ENCODE peak calls at places on chromosomes 7 and 10, in eight cellular contexts. U is hypothalamus; M is activated effector memory CD4-positive, alpha-beta T cell treated with anti-CD3 and anti-CD28 coated beads, Interleukin-2, amount 50 U/mL, for 16 hours; Q is NCI-H187; A is ureter; H is hepatic stellate cell; D is retina; E is pancreas. J is an unnamed sample.

GRCh38 chr7:46928719-46929118 is 653.2 kb downstream of the TNS3 start:
- DNase-seq in U (no peak), M (no peak), Q (no peak), A (no peak), H (no peak), D (no peak), E (no peak), J (no peak)

GRCh38 chr7:55476071-55476803 is 96.1 kb downstream of the VOPP1 start:
- DNase-seq in U (peak; percentile 55), M (no peak), Q (no peak), A (no peak), H (peak; percentile 79), D (no peak), E (no peak), J (peak; percentile 48)

GRCh38 chr7:126685596-126685995 is 567.1 kb downstream of the GRM8 start:
- DNase-seq in U (no peak), M (no peak), Q (no peak), A (no peak), H (no peak), D (no peak), E (no peak), J (no peak)

GRCh38 chr7:143193880-143194279 is 10.7 kb downstream of the TAS2R39 start:
- DNase-seq in U (no peak), M (no peak), Q (no peak), A (no peak), H (no peak), D (no peak), E (no peak), J (no peak)

GRCh38 chr10:20277820-20278219 is 461.6 kb downstream of the PLXDC2 start:
- DNase-seq in U (no peak), M (no peak), Q (no peak), A (no peak), H (no peak), D (no peak), E (no peak), J (no peak)

GRCh38 chr7:46839651-46840050 is 742.3 kb downstream of the TNS3 start:
- DNase-seq in U (no peak), M (no peak), Q (no peak), A (no peak), H (no peak), D (no peak), E (no peak), J (no peak)

GRCh38 chr7:34315032-34315431 is 343.0 kb upstream of the NPSR1 start:
- DNase-seq in U (no peak), M (no peak), Q (no peak), A (no peak), H (peak; percentile 16), D (no peak), E (no peak), J (no peak)

GRCh38 chr10:74104996-74105395 is 45.6 kb downstream of the AP3M1 start:
- DNase-seq in U (no peak), M (no peak), Q (no peak), A (no peak), H (no peak), D (no peak), E (no peak), J (no peak)

GRCh38 chr7:112982441-112983063 is 104.1 kb downstream of the GPR85 start:
- DNase-seq in U (no peak), M (no peak), Q (no peak), A (no peak), H (no peak), D (no peak), E (no peak), J (no peak)

GRCh38 chr7:139328375-139328774 is 12.8 kb upstream of the FMC1 start:
- DNase-seq in U (no peak), M (no peak), Q (no peak), A (no peak), H (peak; percentile 71), D (no peak), E (no peak), J (no peak)

GRCh38 chr7:77995717-77996116 is 197.1 kb downstream of the PHTF2 start:
- DNase-seq in U (no peak), M (no peak), Q (no peak), A (no peak), H (peak; percentile 24), D (no peak), E (no peak), J (no peak)

GRCh38 chr10:106960812-106961211 is 203.7 kb downstream of the SORCS1 start:
- DNase-seq in U (no peak), M (no peak), Q (no peak), A (no peak), H (no peak), D (no peak), E (no peak), J (no peak)

GRCh38 chr7:96173777-96174176 is 148.1 kb downstream of the SLC25A13 start:
- DNase-seq in U (no peak), M (no peak), Q (no peak), A (no peak), H (no peak), D (no peak), E (no peak), J (peak; percentile 74)

GRCh38 chr7:148940702-148941597 is 56.9 kb upstream of the EZH2 start:
- DNase-seq in U (peak; percentile 52), M (peak; percentile 89), Q (peak; percentile 47), A (peak; percentile 75), H (peak; percentile 85), D (peak; percentile 95), E (peak; percentile 81), J (peak; percentile 84)

GRCh38 chr7:22885824-22886255 is 63.2 kb upstream of the TOMM7 start:
- DNase-seq in U (no peak), M (peak; percentile 79), Q (no peak), A (no peak), H (peak; percentile 11), D (peak; percentile 30), E (no peak), J (no peak)

GRCh38 chr10:76408646-76409045 is 977.2 kb downstream of the LRMDA start:
- DNase-seq in U (no peak), M (no peak), Q (no peak), A (no peak), H (no peak), D (no peak), E (no peak), J (no peak)

GRCh38 chr7:19815546-19815945 is 42.1 kb upstream of the TMEM196 start:
- DNase-seq in U (no peak), M (no peak), Q (no peak), A (no peak), H (no peak), D (no peak), E (no peak), J (no peak)

GRCh38 chr7:102472126-102473041 is 6.3 kb downstream of the POLR2J start:
- DNase-seq in U (no peak), M (peak; percentile 61), Q (no peak), A (no peak), H (no peak), D (no peak), E (no peak), J (no peak)

GRCh38 chr10:75042292-75042974 is 69.0 kb upstream of the SAMD8 start:
- DNase-seq in U (no peak), M (peak; percentile 43), Q (no peak), A (no peak), H (no peak), D (no peak), E (no peak), J (no peak)

GRCh38 chr7:123797673-123798526 is 47.1 kb upstream of the HYAL4 start:
- DNase-seq in U (no peak), M (no peak), Q (peak; percentile 43), A (no peak), H (no peak), D (no peak), E (peak; percentile 38), J (peak; percentile 37)

GRCh38 chr7:39091774-39092173 is 114.1 kb downstream of the POU6F2 start:
- DNase-seq in U (no peak), M (no peak), Q (no peak), A (no peak), H (no peak), D (no peak), E (no peak), J (no peak)

GRCh38 chr7:158911145-158911544 is 54.8 kb downstream of the DYNC2I1 start:
- DNase-seq in U (no peak), M (no peak), Q (no peak), A (no peak), H (no peak), D (no peak), E (peak; percentile 56), J (no peak)

GRCh38 chr10:130727766-130728490 is 583.6 kb downstream of the TCERG1L start:
- DNase-seq in U (no peak), M (no peak), Q (no peak), A (no peak), H (no peak), D (no peak), E (no peak), J (no peak)

GRCh38 chr7:11236680-11237079 is 263.0 kb downstream of the PHF14 start:
- DNase-seq in U (no peak), M (no peak), Q (no peak), A (no peak), H (no peak), D (no peak), E (no peak), J (no peak)

GRCh38 chr7:44380831-44381493 is 55.6 kb upstream of the CAMK2B start:
- DNase-seq in U (no peak), M (no peak), Q (no peak), A (no peak), H (no peak), D (no peak), E (no peak), J (no peak)

GRCh38 chr10:94066411-94066810 is 72.7 kb downstream of the PLCE1 start:
- DNase-seq in U (no peak), M (no peak), Q (no peak), A (no peak), H (no peak), D (peak; percentile 11), E (no peak), J (no peak)

GRCh38 chr7:102439963-102440795 is 6.8 kb downstream of the ORAI2 start:
- DNase-seq in U (no peak), M (no peak), Q (no peak), A (peak; percentile 67), H (peak; percentile 90), D (no peak), E (no peak), J (no peak)

GRCh38 chr7:12244129-12244528 is 33.0 kb downstream of the TMEM106B start:
- DNase-seq in U (no peak), M (no peak), Q (no peak), A (no peak), H (no peak), D (no peak), E (peak; percentile 31), J (peak; percentile 4)

GRCh38 chr7:128398016-128398840 is 11.6 kb downstream of the IMPDH1 start:
- DNase-seq in U (no peak), M (peak; percentile 80), Q (no peak), A (no peak), H (peak; percentile 78), D (peak; percentile 65), E (peak; percentile 62), J (no peak)

GRCh38 chr7:7620644-7621210 is 19.8 kb upstream of the UMAD1 start:
- DNase-seq in U (no peak), M (no peak), Q (no peak), A (no peak), H (no peak), D (no peak), E (no peak), J (no peak)

GRCh38 chr7:30927559-30927958 is 15.9 kb downstream of the AQP1 start:
- DNase-seq in U (no peak), M (peak; percentile 17), Q (no peak), A (no peak), H (no peak), D (no peak), E (no peak), J (no peak)

GRCh38 chr10:103600956-103601569 is 107.6 kb downstream of the NEURL1 start:
- DNase-seq in U (no peak), M (no peak), Q (no peak), A (no peak), H (no peak), D (no peak), E (no peak), J (no peak)

GRCh38 chr7:157675427-157675930 is 338.7 kb downstream of the DNAJB6 start:
- DNase-seq in U (no peak), M (no peak), Q (no peak), A (peak; percentile 32), H (no peak), D (no peak), E (no peak), J (no peak)

GRCh38 chr10:107971973-107972372 is 807.5 kb upstream of the SORCS1 start:
- DNase-seq in U (no peak), M (no peak), Q (no peak), A (no peak), H (no peak), D (no peak), E (no peak), J (no peak)